ENCODE peak calls at places on chromosomes 4 and X, in four cellular contexts. U is uterus, H is H1, T is IMR-90. I is an unnamed sample. For H3K4me1, the result is how much of the 10 kb centered on the place peaks cover.

GRCh38 chr4:153676491-153676890 is 7.6 kb upstream of the TLR2 start:
- DNase-seq in U (no peak), T (peak), H (no peak), I (no peak)

GRCh38 chr4:733631-733980 is 28.0 kb downstream of the PCGF3 start:
- DNase-seq in U (no peak), H (no peak), T (no peak), I (no peak)

GRCh38 chrX:13119386-13119785 is 75.0 kb upstream of the FAM9C start:
- DNase-seq in T (peak), H (no peak), U (no peak), I (no peak)

GRCh38 chrX:118627084-118627758 is 100.2 kb upstream of the IL13RA1 start:
- DNase-seq in T (no peak), U (no peak), H (no peak), I (no peak)

GRCh38 chr4:77022581-77023133 is 53.1 kb downstream of the CCNI start:
- DNase-seq in U (no peak), T (peak), H (peak), I (no peak)

GRCh38 chr4:20337261-20337664 is 85.6 kb downstream of the SLIT2 start:
- DNase-seq in T (peak), U (no peak), H (no peak), I (no peak)

GRCh38 chr4:153207561-153207960 is 3.3 kb downstream of the TRIM2 start:
- DNase-seq in H (no peak), T (peak), U (peak), I (no peak)

GRCh38 chrX:151801980-151802379 is 67.4 kb downstream of the CNGA2 start:
- DNase-seq in U (no peak), T (no peak), H (no peak), I (no peak)

GRCh38 chrX:63275127-63275526 is 76.0 kb downstream of the SPIN4 start:
- DNase-seq in H (no peak), T (peak), U (no peak), I (no peak)

GRCh38 chr4:79852305-79852730 is 220.7 kb downstream of the ANTXR2 start:
- DNase-seq in H (no peak), T (peak), U (peak), I (no peak)

GRCh38 chr4:10753856-10754384 is 69.4 kb upstream of the CLNK start:
- DNase-seq in H (no peak), T (no peak), U (no peak), I (no peak)

GRCh38 chrX:47234583-47234982 is 1.8 kb downstream of the USP11 start:
- DNase-seq in T (peak), H (no peak), U (no peak), I (no peak)

GRCh38 chrX:47232197-47232802 is 509 bp upstream of the USP11 start:
- DNase-seq in T (no peak), U (no peak), H (no peak), I (no peak)

GRCh38 chrX:47232803-47233332 is at the start of gene USP11:
- DNase-seq in H (no peak), U (peak), T (peak), I (no peak)

GRCh38 chrX:47235691-47236103 is 2.9 kb downstream of the USP11 start:
- DNase-seq in U (no peak), T (peak), H (no peak), I (no peak)

DNA sequence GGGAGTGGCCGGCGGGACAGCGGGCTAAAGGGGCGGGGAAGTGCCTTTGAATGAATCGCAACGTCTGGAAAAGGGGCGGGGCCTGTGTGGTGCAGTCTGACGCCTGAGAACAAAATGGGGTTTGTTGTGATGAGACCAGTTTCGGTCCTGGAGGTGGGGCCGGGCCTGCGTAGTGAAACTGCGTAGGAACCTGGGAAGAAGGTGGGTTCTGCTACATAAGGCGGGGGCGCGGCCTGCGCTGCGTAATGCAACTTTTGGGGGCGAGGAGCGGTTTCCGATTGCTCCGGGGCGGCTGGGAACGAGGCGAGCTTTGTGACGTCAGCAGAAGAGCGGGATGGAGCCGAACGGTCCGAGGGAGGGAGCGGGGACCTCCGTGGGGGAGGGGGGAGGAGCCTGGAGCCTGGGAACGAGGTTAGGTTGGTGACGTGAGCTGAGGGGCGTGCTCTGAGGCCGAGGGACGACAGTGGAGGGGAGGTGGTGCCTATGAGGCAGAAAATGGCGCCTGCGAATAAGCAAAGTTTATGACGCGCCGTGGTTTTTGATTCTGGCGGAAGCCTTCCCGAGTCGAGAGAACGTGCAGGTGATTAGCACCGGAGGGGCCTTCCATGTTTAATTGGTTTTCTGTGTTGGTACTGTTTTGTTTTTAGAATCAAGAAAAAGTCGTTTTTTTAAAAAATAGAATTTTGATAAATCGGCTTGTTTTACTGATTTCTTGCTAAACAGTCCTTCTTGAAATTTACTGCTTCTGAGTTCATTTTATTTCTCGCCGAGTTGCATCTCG is 714 bp downstream of the USP11 start:
- DNase-seq in T (peak), U (peak), H (peak), I (peak)
- TF ChIP-seq POLR2A in T (peak), U (peak), H (peak), I (no peak)

GRCh38 chr4:64880557-64880956 is 471.3 kb upstream of the TECRL start:
- DNase-seq in T (no peak), U (no peak), H (no peak), I (no peak)

GRCh38 chr4:64882311-64883086 is 473.2 kb upstream of the TECRL start:
- DNase-seq in U (no peak), H (no peak), T (no peak), I (no peak)

DNA sequence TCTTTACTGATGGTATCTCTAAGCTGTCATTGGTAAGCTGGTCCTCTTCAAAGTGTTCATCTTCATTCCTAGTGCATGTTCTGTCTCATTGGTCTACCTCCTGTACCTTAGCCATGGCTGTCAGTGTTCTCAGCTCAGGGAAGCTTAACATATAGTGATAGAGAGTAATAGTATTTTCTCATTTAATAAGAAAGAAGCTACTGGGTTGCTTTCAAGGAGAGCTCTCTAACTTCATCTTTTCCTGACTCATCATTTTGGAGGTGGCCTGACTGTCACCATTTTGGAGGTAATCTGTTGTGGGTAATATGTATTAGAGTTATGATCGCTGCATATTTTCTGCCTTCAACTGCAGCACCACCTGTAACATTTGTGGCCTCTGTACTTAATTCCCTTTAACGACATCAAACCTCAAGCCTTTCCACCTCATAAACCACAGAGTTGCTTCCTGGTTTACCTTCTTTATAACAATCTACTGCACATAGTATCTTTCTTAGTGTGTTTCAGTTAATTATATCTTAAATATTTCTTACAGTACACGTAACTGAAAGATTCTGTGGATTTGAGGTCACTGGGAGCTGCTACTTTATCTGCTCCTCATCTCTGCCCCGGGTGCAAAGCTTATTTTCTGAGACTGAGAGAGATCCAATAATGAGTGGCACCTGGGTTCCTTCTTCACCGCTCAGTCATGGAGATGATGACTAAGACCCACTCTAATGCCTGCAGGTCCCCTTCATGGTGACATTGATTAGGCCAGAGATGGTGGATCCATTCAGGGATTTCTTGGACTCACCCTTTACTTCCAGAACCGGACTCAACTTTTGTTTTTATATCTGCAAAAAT is 474.1 kb upstream of the TECRL start:
- DNase-seq in T (no peak), H (no peak), U (no peak), I (no peak)
- H3K4me3 ChIP-seq in T (no peak), H (no peak), U (no peak), I (no peak)

GRCh38 chr4:128869801-128870509 is 60.5 kb downstream of the JADE1 start:
- DNase-seq in U (no peak), H (no peak), T (peak), I (no peak)
- H3K4me1 ChIP-seq in U (under half), H (under half), T (under half), I (under half)

DNA sequence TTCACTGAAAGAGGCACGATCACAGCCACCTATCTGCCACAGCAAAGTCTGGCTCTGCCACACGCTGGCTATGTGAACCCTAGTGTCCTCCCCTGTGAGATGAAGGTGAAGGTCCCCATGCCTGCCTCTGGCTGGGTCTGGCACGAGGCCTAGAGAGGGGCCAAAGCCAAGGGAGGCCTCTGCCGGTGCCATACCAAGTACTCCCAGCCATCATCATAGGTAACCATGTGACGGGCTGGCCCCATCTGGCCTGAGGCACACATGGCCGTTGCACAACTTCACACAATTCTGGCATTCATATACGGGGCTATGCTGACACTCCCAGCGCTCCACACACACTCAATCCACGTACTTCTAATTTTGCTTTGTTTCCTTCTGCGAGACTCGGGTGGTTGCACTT is 15.3 kb downstream of the NOP14 start:
- DNase-seq in U (no peak), H (no peak), T (no peak), I (peak)
- TF ChIP-seq POLR2A in U (no peak), H (no peak), T (no peak), I (no peak)

GRCh38 chrX:31461266-31461665 is 389.4 kb upstream of the FTHL17 start:
- DNase-seq in T (no peak), H (no peak), U (no peak), I (no peak)
- H3K4me3 ChIP-seq in T (no peak), H (no peak), U (no peak), I (no peak)

I was measured in spleen.